ENCODE peak calls at places on chromosomes 5 and 9, in four cellular contexts. H, T, J and D are unnamed samples.
A peak's percentile ranks its signal among the peaks of the same experiment; 100 is the strongest.

GRCh38 chr5:34968258-34968657 is 38.9 kb downstream of the DNAJC21 start:
- DNase-seq in H (no peak), T (no peak), J (no peak), D (no peak)

GRCh38 chr5:168746893-168747640 is 167.9 kb upstream of the PANK3 start:
- DNase-seq in T (no peak), H (no peak), J (no peak), D (no peak)

GRCh38 chr5:52262844-52263243 is 524.9 kb upstream of the ITGA1 start:
- DNase-seq in H (no peak), T (no peak), J (no peak), D (no peak)

GRCh38 chr9:136135326-136136126 is 16.9 kb upstream of the TMEM250 start:
- DNase-seq in T (no peak), J (no peak), H (no peak), D (no peak)

GRCh38 chr9:129182625-129183494 is 4.8 kb upstream of the IER5L start:
- DNase-seq in T (peak; percentile 77), J (no peak), H (no peak), D (no peak)

GRCh38 chr9:84189901-84190300 is 150.7 kb downstream of the SLC28A3 start:
- DNase-seq in H (no peak), J (no peak), T (no peak), D (no peak)

GRCh38 chr5:134964359-134965270 is 3.1 kb upstream of the CATSPER3 start:
- DNase-seq in T (no peak), J (no peak), H (no peak), D (no peak)

GRCh38 chr5:171989276-171989675 is 17.2 kb downstream of the FBXW11 start:
- DNase-seq in H (peak; percentile 73), T (no peak), J (no peak), D (no peak)

GRCh38 chr5:178403351-178403750 is 170.7 kb upstream of the PHYKPL start:
- DNase-seq in T (no peak), J (no peak), H (no peak), D (no peak)

GRCh38 chr5:77852514-77853352 is 76.6 kb upstream of the TBCA start:
- DNase-seq in J (peak; percentile 73), T (no peak), H (peak; percentile 80), D (peak; percentile 4)

GRCh38 chr5:139117342-139117884 is 80.8 kb downstream of the SIL1 start:
- DNase-seq in T (no peak), H (no peak), J (no peak), D (no peak)

GRCh38 chr9:69168709-69169217 is 5.3 kb upstream of the TJP2 start:
- DNase-seq in H (no peak), J (peak; percentile 35), T (peak; percentile 54), D (no peak)
- TF ChIP-seq SPI1 in H (no peak), J (peak; percentile 10), T (no peak), D (no peak)

GRCh38 chr5:41337240-41337639 is 123.9 kb upstream of the C6 start:
- DNase-seq in H (no peak), J (no peak), T (no peak), D (no peak)

GRCh38 chr5:41336471-41336870 is 123.1 kb upstream of the C6 start:
- DNase-seq in T (no peak), H (no peak), J (no peak), D (no peak)

GRCh38 chr5:41334221-41334620 is 120.9 kb upstream of the C6 start:
- DNase-seq in J (no peak), T (no peak), H (no peak), D (no peak)

GRCh38 chr5:41335596-41335995 is 122.3 kb upstream of the C6 start:
- DNase-seq in J (no peak), H (no peak), T (no peak), D (no peak)

DNA sequence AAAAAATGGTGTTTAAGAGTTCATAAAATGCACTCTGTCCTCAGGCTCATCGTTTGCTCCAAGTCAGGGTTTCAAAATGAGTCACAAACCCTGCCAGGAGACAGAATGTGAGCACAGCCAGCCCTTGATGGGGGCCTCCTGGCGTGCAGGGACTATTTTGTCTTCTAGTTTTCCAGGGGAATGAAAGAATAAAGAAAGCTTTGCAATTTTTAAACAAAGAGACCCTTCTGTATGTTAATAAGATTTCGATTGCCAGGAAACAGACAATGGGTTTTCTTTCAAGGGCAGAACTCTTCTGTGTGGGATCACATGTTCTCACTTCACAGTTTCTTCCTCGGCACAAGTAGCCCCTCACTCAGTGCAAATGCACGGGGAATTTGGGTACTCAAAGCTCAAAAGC is 121.4 kb upstream of the C6 start:
- DNase-seq in H (no peak), T (no peak), J (no peak), D (no peak)
- TF ChIP-seq SPI1 in H (no peak), T (no peak), J (no peak), D (no peak)

GRCh38 chr9:114283551-114284111 is 39.3 kb upstream of the ORM1 start:
- DNase-seq in J (no peak), T (no peak), H (no peak), D (no peak)

GRCh38 chr9:114282507-114282906 is 40.4 kb upstream of the ORM1 start:
- DNase-seq in T (no peak), J (no peak), H (no peak), D (no peak)

GRCh38 chr9:114281421-114282103 is 41.3 kb upstream of the ORM1 start:
- DNase-seq in H (no peak), J (no peak), T (no peak), D (no peak)

GRCh38 chr9:114282104-114282485 is 40.8 kb upstream of the ORM1 start:
- DNase-seq in T (no peak), J (no peak), H (no peak), D (no peak)

DNA sequence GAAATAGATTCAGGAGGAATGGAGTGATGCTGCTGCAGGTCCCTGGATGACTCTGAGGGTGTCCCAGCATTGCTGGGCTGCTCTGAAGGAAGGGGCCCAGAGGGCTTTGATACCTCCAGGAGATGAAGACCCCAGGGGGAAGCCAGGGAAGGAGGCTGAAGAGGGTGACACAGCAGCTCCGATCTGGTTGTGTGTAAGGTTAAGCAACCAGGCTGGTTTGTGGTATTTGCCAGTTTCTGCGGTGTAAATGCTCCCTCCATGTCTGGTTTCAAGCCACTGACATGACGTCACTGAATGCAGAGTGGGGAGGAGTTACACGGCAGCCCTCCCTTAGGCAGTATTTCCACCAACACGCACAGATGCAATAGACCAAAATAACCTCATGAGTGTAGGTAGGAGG is 40.0 kb upstream of the ORM1 start:
- DNase-seq in J (no peak), H (no peak), T (no peak), D (peak; percentile 88)
- TF ChIP-seq SPI1 in J (no peak), H (no peak), T (no peak), D (no peak)

DNA sequence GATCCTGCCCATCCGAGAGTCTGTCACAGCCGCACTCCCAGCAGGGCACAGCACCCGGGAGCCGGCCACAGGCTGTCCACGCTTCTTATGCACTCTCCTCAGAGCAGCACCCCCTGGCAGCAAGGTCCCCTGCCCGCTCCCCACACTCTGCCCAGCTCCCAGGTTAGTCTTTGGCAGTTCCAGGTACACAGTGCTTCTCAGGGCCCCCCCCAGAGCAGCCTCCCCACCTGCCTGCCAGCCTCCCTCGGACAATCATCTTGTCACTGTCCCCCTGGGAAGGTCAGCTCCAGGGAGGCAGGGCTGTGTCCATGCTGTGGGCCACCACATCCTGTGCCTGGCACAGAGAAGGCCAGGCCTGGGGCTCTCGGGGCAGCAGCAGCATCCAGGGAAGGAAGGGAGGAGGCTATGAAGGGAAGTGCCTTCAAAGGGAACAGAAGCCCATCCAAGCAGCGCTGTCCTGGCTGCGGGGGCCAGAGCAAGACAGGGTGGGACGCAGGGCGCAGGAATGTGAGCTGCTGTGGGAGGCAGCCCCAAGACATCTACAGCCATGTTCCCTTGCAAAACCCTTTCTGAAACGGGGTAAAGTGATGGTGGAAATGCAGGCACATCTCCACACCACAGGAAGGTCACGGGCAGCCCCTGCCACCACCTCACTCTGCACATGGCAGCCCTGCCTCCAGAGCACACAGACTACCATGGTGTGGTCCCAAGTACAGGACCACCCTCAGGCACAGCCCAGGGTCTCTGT is 68.6 kb upstream of the ADAMTS2 start:
- DNase-seq in H (no peak), T (no peak), J (no peak), D (no peak)
- TF ChIP-seq SPI1 in H (no peak), T (no peak), J (no peak), D (no peak)